ENCODE peak calls at places on chromosomes 12 and 14, in six cellular contexts. R is neuronal stem cell; C is CD8-positive, alpha-beta memory T cell; W is RWPE2; J is right cardiac atrium; X is astrocyte. A is an unnamed sample.

GRCh38 chr12:63940295-63940997 is 95.9 kb downstream of the SRGAP1 start:
- DNase-seq in R (no peak), C (no peak), W (no peak), J (no peak), X (no peak), A (no peak)

GRCh38 chr12:69639400-69640016 is 28.8 kb upstream of the LRRC10 start:
- DNase-seq in R (peak), C (peak), W (no peak), J (peak), X (peak), A (peak)

GRCh38 chr12:127450822-127451221 is 816.1 kb upstream of the TMEM132C start:
- DNase-seq in R (no peak), C (no peak), W (no peak), J (no peak), X (no peak), A (no peak)

GRCh38 chr14:104403421-104404220 is 175.9 kb upstream of the C14orf180 start:
- DNase-seq in R (no peak), C (no peak), W (peak), J (no peak), X (no peak), A (no peak)

GRCh38 chr14:96989293-96989692 is 192.1 kb downstream of the VRK1 start:
- DNase-seq in R (no peak), C (no peak), W (no peak), J (no peak), X (no peak), A (no peak)

GRCh38 chr12:53268637-53269562 is 801 bp downstream of the ESPL1 start:
- DNase-seq in R (no peak), C (no peak), W (no peak), J (no peak), X (no peak), A (no peak)

GRCh38 chr14:104603623-104604401 is 760 bp downstream of the TMEM179 start:
- DNase-seq in R (no peak), C (no peak), W (peak), J (no peak), X (no peak), A (no peak)

GRCh38 chr12:54593716-54594115 is 5.3 kb upstream of the PPP1R1A start:
- DNase-seq in R (no peak), C (no peak), W (no peak), J (no peak), X (no peak), A (no peak)

GRCh38 chr14:77988966-77989365 is 181.2 kb upstream of the NRXN3 start:
- DNase-seq in R (no peak), C (no peak), W (no peak), J (peak), X (peak), A (no peak)

GRCh38 chr12:74418573-74418972 is 119.1 kb upstream of the ATXN7L3B start:
- DNase-seq in R (no peak), C (no peak), W (no peak), J (no peak), X (no peak), A (no peak)

GRCh38 chr12:42669471-42669997 is 80.0 kb upstream of the PRICKLE1 start:
- DNase-seq in R (no peak), C (no peak), W (no peak), J (no peak), X (peak), A (no peak)

GRCh38 chr12:92676710-92677109 is 26.1 kb upstream of the PLEKHG7 start:
- DNase-seq in R (no peak), C (no peak), W (no peak), J (no peak), X (no peak), A (no peak)

GRCh38 chr12:106445053-106445452 is 87.5 kb downstream of the POLR3B start:
- DNase-seq in R (no peak), C (no peak), W (no peak), J (no peak), X (no peak), A (no peak)

GRCh38 chr12:65935906-65936528 is 111.7 kb downstream of the HMGA2 start:
- DNase-seq in R (no peak), C (no peak), W (no peak), J (no peak), X (no peak), A (no peak)

GRCh38 chr14:27096091-27096490 is 498.3 kb upstream of the NOVA1 start:
- DNase-seq in R (no peak), C (no peak), W (no peak), J (no peak), X (no peak), A (no peak)

GRCh38 chr14:78157855-78158436 is 12.2 kb upstream of the NRXN3 start:
- DNase-seq in R (peak), C (no peak), W (no peak), J (no peak), X (peak), A (no peak)

GRCh38 chr12:62438098-62438692 is 28.4 kb upstream of the MON2 start:
- DNase-seq in R (peak), C (peak), W (no peak), J (no peak), X (peak), A (peak)

GRCh38 chr12:118958520-118958919 is 22.8 kb upstream of the SRRM4 start:
- DNase-seq in R (no peak), C (no peak), W (no peak), J (no peak), X (no peak), A (no peak)

GRCh38 chr12:88371416-88372183 is 208.7 kb downstream of the KITLG start:
- DNase-seq in R (no peak), C (no peak), W (no peak), J (no peak), X (no peak), A (no peak)

GRCh38 chr14:101535232-101535631 is 26.1 kb upstream of the DIO3 start:
- DNase-seq in R (no peak), C (no peak), W (no peak), J (no peak), X (no peak), A (no peak)

GRCh38 chr12:14272954-14273910 is 92.2 kb upstream of the ATF7IP start:
- DNase-seq in R (no peak), C (no peak), W (no peak), J (no peak), X (no peak), A (no peak)

GRCh38 chr14:76917759-76918175 is 91.6 kb downstream of the LRRC74A start:
- DNase-seq in R (no peak), C (no peak), W (no peak), J (peak), X (no peak), A (no peak)

GRCh38 chr12:57142121-57142520 is 5.3 kb downstream of the LRP1-AS start:
- DNase-seq in R (no peak), C (no peak), W (no peak), J (no peak), X (no peak), A (no peak)

GRCh38 chr12:78034025-78034424 is 203.3 kb downstream of the NAV3 start:
- DNase-seq in R (no peak), C (no peak), W (no peak), J (no peak), X (no peak), A (no peak)

GRCh38 chr12:112314981-112315380 is 67.2 kb downstream of the HECTD4 start:
- DNase-seq in R (no peak), C (no peak), W (no peak), J (no peak), X (peak), A (no peak)

GRCh38 chr14:61482348-61483206 is 161.2 kb downstream of the PRKCH start:
- DNase-seq in R (no peak), C (no peak), W (no peak), J (no peak), X (no peak), A (no peak)

GRCh38 chr14:61479746-61480502 is 158.5 kb downstream of the PRKCH start:
- DNase-seq in R (no peak), C (no peak), W (no peak), J (no peak), X (peak), A (no peak)

GRCh38 chr14:61478971-61479473 is 157.6 kb downstream of the PRKCH start:
- DNase-seq in R (no peak), C (no peak), W (no peak), J (no peak), X (no peak), A (no peak)

GRCh38 chr14:61483477-61483876 is 162.1 kb downstream of the PRKCH start:
- DNase-seq in R (no peak), C (no peak), W (no peak), J (no peak), X (no peak), A (no peak)

GRCh38 chr14:61480704-61481285 is 159.4 kb downstream of the PRKCH start:
- DNase-seq in R (no peak), C (no peak), W (no peak), J (no peak), X (no peak), A (no peak)
- H3K27ac ChIP-seq in R (no peak), C (no peak), W (peak), J (no peak), X (no peak), A (peak)

GRCh38 chr12:102956738-102957338 is 636 bp upstream of the ASCL1 start:
- DNase-seq in R (no peak), C (no peak), W (no peak), J (no peak), X (no peak), A (no peak)
- H3K4me3 ChIP-seq in R (no peak), C (no peak), W (no peak), J (no peak), X (no peak), A (no peak)

DNA sequence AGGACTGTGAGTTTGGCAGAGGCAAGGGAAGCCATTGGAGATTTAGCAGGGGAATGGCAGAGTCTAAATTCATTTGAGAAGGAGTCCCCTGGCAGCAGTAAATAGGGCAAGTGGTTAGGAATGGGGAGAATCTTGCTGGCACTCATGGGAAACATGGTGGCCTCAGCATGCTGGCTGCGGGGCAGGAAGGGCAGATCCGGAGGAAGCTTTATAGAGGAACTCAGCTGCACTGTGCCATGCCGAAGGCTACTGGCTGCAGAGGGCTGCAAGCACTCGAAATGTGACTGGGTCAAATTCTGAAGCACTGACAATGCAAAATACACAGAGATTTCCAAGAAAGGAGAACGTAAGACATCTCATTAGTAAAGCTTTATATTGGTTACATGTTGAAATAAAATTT is 23.9 kb downstream of the CCNK start:
- DNase-seq in R (no peak), C (no peak), W (no peak), J (no peak), X (no peak), A (no peak)
- H3K27ac ChIP-seq in R (no peak), C (no peak), W (no peak), J (no peak), X (no peak), A (no peak)

DNA sequence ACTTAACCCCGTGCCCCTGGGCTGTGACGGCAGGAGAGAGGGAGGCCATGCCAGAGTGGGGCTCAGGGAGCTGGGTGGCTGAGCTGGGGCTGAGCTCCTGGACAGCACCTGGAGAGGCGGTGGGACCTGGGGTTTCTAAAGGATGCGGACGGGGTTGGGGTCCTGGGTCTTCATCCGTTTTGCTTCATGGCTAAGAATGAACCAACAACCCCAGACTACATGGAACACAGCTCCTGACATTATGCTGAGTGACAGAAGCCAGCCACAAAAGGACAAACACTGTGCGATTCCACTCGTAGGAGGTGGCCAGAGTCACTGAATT is 60.6 kb downstream of the NCOR2 start:
- DNase-seq in R (no peak), C (no peak), W (no peak), J (no peak), X (no peak), A (no peak)
- H3K4me3 ChIP-seq in R (no peak), C (no peak), W (no peak), J (no peak), X (no peak), A (no peak)

GRCh38 chr14:67850066-67850830 is 30.7 kb downstream of the RAD51B start:
- DNase-seq in R (no peak), C (no peak), W (no peak), J (no peak), X (no peak), A (no peak)

GRCh38 chr14:67853207-67853606 is 33.6 kb downstream of the RAD51B start:
- DNase-seq in R (no peak), C (no peak), W (no peak), J (no peak), X (no peak), A (no peak)

GRCh38 chr14:67856806-67857205 is 37.2 kb downstream of the RAD51B start:
- DNase-seq in R (no peak), C (no peak), W (no peak), J (no peak), X (peak), A (no peak)

GRCh38 chr14:67853748-67854147 is 34.2 kb downstream of the RAD51B start:
- DNase-seq in R (no peak), C (no peak), W (no peak), J (no peak), X (no peak), A (no peak)

GRCh38 chr14:67851785-67852410 is 32.3 kb downstream of the RAD51B start:
- DNase-seq in R (no peak), C (no peak), W (no peak), J (no peak), X (no peak), A (no peak)
- H3K27ac ChIP-seq in R (no peak), C (no peak), W (no peak), J (no peak), X (no peak), A (no peak)

DNA sequence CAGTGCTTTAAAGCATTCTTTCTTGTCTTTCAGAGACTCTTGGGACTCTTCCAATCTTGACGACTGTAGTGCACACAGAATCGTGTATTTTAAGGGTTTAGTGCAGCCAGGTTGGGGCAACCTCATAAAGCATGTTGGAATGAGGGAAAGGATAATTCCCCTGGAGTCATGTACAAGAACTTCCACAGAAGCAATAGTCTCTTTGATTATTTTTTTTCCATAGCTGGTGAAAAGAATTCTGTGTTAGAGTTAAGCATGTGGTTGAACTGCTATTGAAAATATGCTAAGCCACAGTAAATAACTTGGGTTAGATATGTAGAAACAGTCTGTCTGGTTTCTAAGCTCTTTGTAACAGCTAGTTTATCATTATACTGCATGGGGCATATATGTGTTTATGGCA is 246.8 kb upstream of the DAAM1 start:
- DNase-seq in R (no peak), C (no peak), W (no peak), J (no peak), X (peak), A (no peak)
- H3K4me3 ChIP-seq in R (no peak), C (no peak), W (no peak), J (no peak), X (no peak), A (no peak)

GRCh38 chr12:108649668-108650067 is 16.0 kb upstream of the SELPLG start:
- DNase-seq in R (no peak), C (no peak), W (no peak), J (no peak), X (peak), A (no peak)
- H3K27ac ChIP-seq in R (no peak), C (no peak), W (no peak), J (peak), X (peak), A (no peak)

GRCh38 chr14:39097159-39097558 is 5.9 kb downstream of the SEC23A start:
- DNase-seq in R (no peak), C (no peak), W (no peak), J (no peak), X (peak), A (peak)

GRCh38 chr14:39094515-39094914 is 8.5 kb downstream of the SEC23A start:
- DNase-seq in R (no peak), C (no peak), W (no peak), J (no peak), X (no peak), A (no peak)

GRCh38 chr14:39102265-39102968 is 618 bp downstream of the SEC23A start:
- DNase-seq in R (no peak), C (no peak), W (no peak), J (no peak), X (peak), A (no peak)

GRCh38 chr14:39102969-39103957 is at the start of gene SEC23A:
- DNase-seq in R (peak), C (peak), W (peak), J (peak), X (peak), A (peak)

GRCh38 chr14:39099748-39100147 is 3.3 kb downstream of the SEC23A start:
- DNase-seq in R (no peak), C (no peak), W (no peak), J (no peak), X (no peak), A (no peak)
- H3K4me3 ChIP-seq in R (no peak), C (no peak), W (no peak), J (no peak), X (peak), A (no peak)

GRCh38 chr12:116257826-116258225 is 19.7 kb downstream of the MED13L start:
- DNase-seq in R (no peak), C (no peak), W (no peak), J (no peak), X (no peak), A (no peak)
- H3K27ac ChIP-seq in R (no peak), C (no peak), W (no peak), J (no peak), X (no peak), A (no peak)

GRCh38 chr12:29565727-29566126 is 68.2 kb upstream of the OVCH1 start:
- DNase-seq in R (no peak), C (no peak), W (no peak), J (no peak), X (no peak), A (no peak)
- H3K4me3 ChIP-seq in R (no peak), C (no peak), W (no peak), J (no peak), X (no peak), A (no peak)

A was measured in CD4-positive, alpha-beta memory T cell.